ENCODE peak calls at places on chromosomes 6 and 20, in nine cellular contexts. A is non-pigmented ciliary epithelial cell; R is stimulated activated CD4-positive, alpha-beta T cell treated with anti-CD3 and anti-CD28 coated beads, Interleukin-12 subunit alpha, Interleukin-12 subunit beta, amount 100 ng/mL, for 4 hours; L is nephron progenitor cell; N is NCI-H187; S is PC-3; Z is EH; W is neural crest cell; F is upper lobe of right lung. V is an unnamed sample.
A peak's percentile ranks its signal among the peaks of the same experiment; 100 is the strongest.

GRCh38 chr6:136318676-136319075 is 29.0 kb upstream of the BCLAF1 start:
- DNase-seq in S (no peak), Z (no peak), N (no peak), L (no peak), W (no peak), F (no peak), A (no peak), R (no peak), V (no peak)

GRCh38 chr6:162195441-162195840 is 532.1 kb downstream of the PRKN start:
- DNase-seq in L (no peak), R (no peak), A (no peak), N (no peak), F (no peak), Z (no peak), W (no peak), S (no peak), V (no peak)

GRCh38 chr6:144957236-144957937 is 672.3 kb downstream of the UTRN start:
- DNase-seq in L (no peak), S (peak; percentile 61), A (no peak), F (no peak), N (no peak), W (no peak), Z (peak; percentile 53), R (no peak), V (no peak)

GRCh38 chr6:145670306-145670705 is 65.0 kb downstream of the EPM2A start:
- DNase-seq in L (no peak), S (no peak), Z (no peak), W (no peak), F (no peak), N (no peak), A (no peak), R (no peak), V (no peak)

GRCh38 chr6:10964684-10965083 is 77.8 kb downstream of the SYCP2L start:
- DNase-seq in Z (no peak), F (no peak), R (no peak), S (no peak), L (no peak), A (no peak), W (no peak), N (no peak), V (no peak)

GRCh38 chr20:53794529-53795115 is 201.0 kb upstream of the ZNF217 start:
- DNase-seq in A (no peak), R (no peak), W (no peak), F (no peak), Z (peak; percentile 87), L (no peak), N (no peak), S (no peak), V (no peak)

GRCh38 chr6:73798592-73798991 is 102.6 kb downstream of the CD109 start:
- DNase-seq in A (peak; percentile 93), W (no peak), F (no peak), S (peak; percentile 44), R (no peak), N (no peak), Z (peak; percentile 93), L (no peak), V (peak; percentile 13)

GRCh38 chr6:15457903-15458530 is 204.8 kb downstream of the DTNBP1 start:
- DNase-seq in Z (no peak), W (no peak), F (no peak), L (no peak), S (no peak), A (no peak), R (no peak), N (no peak), V (no peak)

GRCh38 chr6:112839525-112839961 is 492.4 kb downstream of the RFPL4B start:
- DNase-seq in N (no peak), L (no peak), W (no peak), A (peak; percentile 60), Z (peak; percentile 96), R (no peak), F (no peak), S (no peak), V (no peak)

GRCh38 chr20:19926581-19926980 is 90.6 kb upstream of the NAA20 start:
- DNase-seq in S (no peak), Z (peak; percentile 19), L (no peak), R (no peak), W (no peak), F (no peak), N (no peak), A (no peak), V (no peak)

GRCh38 chr20:44963325-44964215 is 2.7 kb upstream of the STK4 start:
- DNase-seq in Z (no peak), A (no peak), R (no peak), S (no peak), L (no peak), W (no peak), N (no peak), F (no peak), V (no peak)

GRCh38 chr6:53986165-53986720 is 125.0 kb upstream of the MLIP start:
- DNase-seq in F (no peak), A (no peak), L (peak; percentile 52), W (peak; percentile 15), R (no peak), S (peak; percentile 79), N (no peak), Z (peak; percentile 69), V (peak; percentile 46)

GRCh38 chr6:104462811-104463599 is 396.7 kb downstream of the HACE1 start:
- DNase-seq in S (peak; percentile 18), Z (no peak), N (no peak), W (no peak), R (no peak), F (no peak), L (no peak), A (no peak), V (no peak)

GRCh38 chr20:59150821-59151251 is 12.8 kb upstream of the ZNF831 start:
- DNase-seq in Z (no peak), L (no peak), W (no peak), R (no peak), S (no peak), A (no peak), N (no peak), F (no peak), V (no peak)

GRCh38 chr20:17762243-17762872 is 62.6 kb downstream of the BANF2 start:
- DNase-seq in R (no peak), F (no peak), W (no peak), S (no peak), A (no peak), N (no peak), Z (no peak), L (no peak), V (no peak)

GRCh38 chr6:105981888-105982358 is 104.2 kb upstream of the PRDM1 start:
- DNase-seq in S (no peak), R (no peak), W (no peak), N (no peak), Z (no peak), A (no peak), L (no peak), F (no peak), V (no peak)

GRCh38 chr6:50994026-50994720 is 175.5 kb downstream of the TFAP2B start:
- DNase-seq in Z (no peak), A (no peak), F (no peak), R (no peak), L (no peak), N (no peak), W (no peak), S (no peak), V (no peak)

GRCh38 chr6:107493158-107494057 is 3.5 kb downstream of the SOBP start:
- DNase-seq in F (no peak), A (no peak), R (no peak), S (no peak), W (peak; percentile 11), N (peak; percentile 41), Z (no peak), L (peak; percentile 56), V (no peak)

GRCh38 chr6:108559097-108559883 is 1.4 kb upstream of the FOXO3 start:
- DNase-seq in S (peak; percentile 76), W (peak; percentile 68), L (peak; percentile 83), F (peak; percentile 96), N (peak; percentile 77), R (peak; percentile 80), A (no peak), Z (peak; percentile 90), V (peak; percentile 66)

GRCh38 chr20:9200620-9201019 is 131.7 kb downstream of the PLCB4 start:
- DNase-seq in A (no peak), W (no peak), N (no peak), S (peak; percentile 96), L (no peak), Z (peak; percentile 95), R (no peak), F (no peak), V (no peak)

GRCh38 chr20:59453634-59454241 is 150.6 kb upstream of the PHACTR3 start:
- DNase-seq in R (no peak), L (no peak), Z (no peak), S (no peak), W (no peak), N (no peak), F (no peak), A (no peak), V (no peak)

GRCh38 chr6:143941852-143942627 is 66.0 kb downstream of the PLAGL1 start:
- DNase-seq in R (peak; percentile 58), S (peak; percentile 64), A (no peak), Z (peak; percentile 60), L (peak; percentile 72), W (peak; percentile 60), N (peak; percentile 7), F (peak; percentile 84), V (peak; percentile 92)

GRCh38 chr20:47118201-47118600 is 223.6 kb downstream of the EYA2 start:
- DNase-seq in Z (peak; percentile 30), A (no peak), N (no peak), W (no peak), F (no peak), L (no peak), R (no peak), S (no peak), V (no peak)

GRCh38 chr20:35008411-35009342 is 53.0 kb downstream of the MYH7B start:
- DNase-seq in F (peak; percentile 64), S (no peak), W (no peak), A (no peak), R (no peak), L (no peak), N (no peak), Z (no peak), V (no peak)

V was measured in WTC11.